ENCODE peak calls at places on chromosome 11, in seven cellular contexts. S is HepG2, D is HCT116, M is H1, H is SK-N-SH, R is K562, P is GM12878. A is an unnamed sample.
A peak's percentile ranks its signal among the peaks of the same experiment; 100 is the strongest.

GRCh38 chr11:3820971-3821370 is 12.6 kb downstream of the PGAP2 start:
- DNase-seq in S (no peak), D (no peak), M (no peak), H (no peak), R (no peak), P (no peak), A (no peak)

GRCh38 chr11:47130541-47130940 is 46.1 kb downstream of the ARFGAP2 start:
- DNase-seq in S (no peak), D (no peak), M (no peak), H (no peak), R (peak; percentile 29), P (no peak), A (no peak)

GRCh38 chr11:9834281-9834680 is 170.4 kb downstream of the SWAP70 start:
- DNase-seq in S (no peak), D (no peak), M (no peak), H (no peak), R (no peak), P (no peak), A (no peak)

GRCh38 chr11:105298174-105298573 is 158.6 kb upstream of the CARD18 start:
- DNase-seq in S (no peak), D (no peak), M (no peak), H (no peak), R (no peak), P (no peak), A (no peak)

GRCh38 chr11:20158597-20159257 is 1.5 kb downstream of the DBX1 start:
- DNase-seq in S (peak; percentile 6), D (no peak), M (peak; percentile 84), H (peak; percentile 33), R (peak; percentile 57), P (no peak), A (peak; percentile 87)

GRCh38 chr11:30635401-30635989 is 49.3 kb upstream of the MPPED2 start:
- DNase-seq in S (no peak), D (no peak), M (peak; percentile 57), H (peak; percentile 63), R (no peak), P (no peak), A (no peak)

GRCh38 chr11:111990381-111990780 is 34.8 kb upstream of the DLAT start:
- DNase-seq in S (no peak), D (no peak), M (no peak), H (no peak), R (no peak), P (no peak), A (no peak)

GRCh38 chr11:82683029-82683428 is 50.6 kb downstream of the FAM181B start:
- DNase-seq in S (no peak), D (no peak), M (no peak), H (no peak), R (peak; percentile 24), P (no peak), A (peak; percentile 56)

GRCh38 chr11:33779849-33780528 is 5.7 kb upstream of the FBXO3 start:
- DNase-seq in S (peak; percentile 11), D (no peak), M (no peak), H (no peak), R (no peak), P (no peak), A (no peak)

GRCh38 chr11:114092953-114093352 is 33.4 kb downstream of the ZBTB16 start:
- DNase-seq in S (no peak), D (no peak), M (no peak), H (no peak), R (no peak), P (no peak), A (no peak)

GRCh38 chr11:17595526-17596309 is 48.7 kb downstream of the OTOG start:
- DNase-seq in S (no peak), D (no peak), M (peak; percentile 30), H (no peak), R (no peak), P (no peak), A (no peak)
- TF ChIP-seq JUND in S (no peak), D (no peak), M (no peak), H (no peak), R (no peak), P (no peak), A (no peak)

GRCh38 chr11:132177106-132177505 is 806.7 kb downstream of the NTM start:
- DNase-seq in S (peak; percentile 9), D (no peak), M (no peak), H (no peak), R (peak; percentile 6), P (no peak), A (peak; percentile 64)
- TF ChIP-seq JUND in S (no peak), D (no peak), M (no peak), H (no peak), R (no peak), P (no peak), A (no peak)

GRCh38 chr11:57729479-57729878 is 11.8 kb upstream of the SELENOH start:
- DNase-seq in S (no peak), D (no peak), M (no peak), H (no peak), R (no peak), P (no peak), A (no peak)

GRCh38 chr11:57727185-57727584 is 14.1 kb upstream of the SELENOH start:
- DNase-seq in S (no peak), D (no peak), M (no peak), H (no peak), R (no peak), P (no peak), A (no peak)

GRCh38 chr11:57732661-57733060 is 8.6 kb upstream of the SELENOH start:
- DNase-seq in S (no peak), D (no peak), M (no peak), H (no peak), R (no peak), P (no peak), A (no peak)

GRCh38 chr11:57728829-57729228 is 12.5 kb upstream of the SELENOH start:
- DNase-seq in S (no peak), D (no peak), M (no peak), H (no peak), R (no peak), P (no peak), A (no peak)
- TF ChIP-seq JUND in S (no peak), D (no peak), M (no peak), H (no peak), R (no peak), P (no peak), A (no peak)

DNA sequence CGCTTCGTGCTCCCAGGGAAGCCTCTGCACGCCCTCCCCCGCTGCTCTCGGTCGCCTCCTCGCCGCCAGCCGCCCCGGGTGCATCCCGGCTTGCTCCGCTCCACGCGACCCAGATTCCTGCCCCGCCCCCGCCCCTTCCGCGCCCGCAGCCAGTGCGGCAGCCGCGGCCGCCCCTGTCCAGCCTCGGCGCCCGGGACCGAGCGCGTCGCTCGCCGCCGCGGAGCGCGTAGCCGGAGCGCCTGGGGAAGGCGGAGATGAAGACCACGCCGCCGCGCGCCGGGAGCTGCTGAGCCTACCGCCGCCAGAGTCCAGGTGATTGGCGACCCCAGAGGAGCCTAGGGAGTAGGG is at the start of gene ELMOD1:
- DNase-seq in S (peak; percentile 7), D (no peak), M (peak; percentile 76), H (peak; percentile 90), R (peak; percentile 51), P (no peak), A (peak; percentile 70)
- TF ChIP-seq JUND in S (no peak), D (no peak), M (no peak), H (no peak), R (no peak), P (no peak), A (no peak)

GRCh38 chr11:120334332-120334731 is 1.9 kb upstream of the ARHGEF12 start:
- DNase-seq in S (no peak), D (no peak), M (no peak), H (no peak), R (no peak), P (no peak), A (no peak)

GRCh38 chr11:120335596-120335927 is 651 bp upstream of the ARHGEF12 start:
- DNase-seq in S (no peak), D (no peak), M (no peak), H (no peak), R (no peak), P (no peak), A (no peak)

GRCh38 chr11:120335928-120336640 is at the start of gene ARHGEF12:
- DNase-seq in S (peak; percentile 88), D (peak; percentile 93), M (peak; percentile 92), H (peak; percentile 98), R (peak; percentile 97), P (peak; percentile 33), A (peak; percentile 99)

GRCh38 chr11:120333801-120334200 is 2.4 kb upstream of the ARHGEF12 start:
- DNase-seq in S (no peak), D (no peak), M (no peak), H (no peak), R (no peak), P (no peak), A (no peak)

GRCh38 chr11:120334894-120335462 is 1.2 kb upstream of the ARHGEF12 start:
- DNase-seq in S (peak; percentile 74), D (no peak), M (peak; percentile 67), H (peak; percentile 59), R (peak; percentile 88), P (peak; percentile 69), A (peak; percentile 81)
- TF ChIP-seq JUND in S (no peak), D (no peak), M (no peak), H (no peak), R (no peak), P (no peak), A (no peak)